ENCODE peak calls at places on chromosomes 11 and 22, in six cellular contexts. V is esophagus squamous epithelium; R is NCI-H146; W is glutamatergic neuron; X is chondrocyte; I is activated CD4-positive, alpha-beta T cell treated with anti-CD3 and anti-CD28 coated beads, Interleukin-2, amount 50 U/mL, for 4 hours. G is an unnamed sample.

GRCh38 chr11:13629752-13630151 is 38.7 kb upstream of the FAR1 start:
- DNase-seq in V (no peak), W (no peak), I (no peak), X (no peak), R (no peak), G (no peak)

GRCh38 chr11:119194811-119195210 is 9.5 kb downstream of the NHERF4 start:
- DNase-seq in R (no peak), W (no peak), I (no peak), V (no peak), X (peak), G (no peak)

GRCh38 chr11:110295086-110295485 is 1.3 kb downstream of the RDX start:
- DNase-seq in I (no peak), W (no peak), R (no peak), X (no peak), V (no peak), G (no peak)

GRCh38 chr11:65588199-65589054 is 7.2 kb downstream of the KCNK7 start:
- DNase-seq in R (peak), V (no peak), X (no peak), W (peak), I (peak), G (no peak)

GRCh38 chr11:134429104-134429503 is 17.1 kb upstream of the B3GAT1 start:
- DNase-seq in I (no peak), W (peak), V (no peak), X (no peak), R (no peak), G (no peak)

GRCh38 chr11:12859872-12860657 is 149.1 kb upstream of the RASSF10 start:
- DNase-seq in R (no peak), V (no peak), I (no peak), X (no peak), W (no peak), G (no peak)

GRCh38 chr11:12441081-12441801 is 63.9 kb downstream of the PARVA start:
- DNase-seq in X (no peak), R (no peak), W (no peak), V (no peak), I (no peak), G (no peak)

GRCh38 chr11:130452941-130453340 is 4.5 kb downstream of the ADAMTS15 start:
- DNase-seq in I (no peak), W (no peak), R (no peak), X (no peak), V (no peak), G (no peak)

GRCh38 chr11:72648737-72649136 is 25.5 kb downstream of the PDE2A start:
- DNase-seq in W (no peak), R (no peak), V (no peak), I (no peak), X (no peak), G (no peak)

GRCh38 chr22:50262460-50262911 is 1.0 kb upstream of the MAPK12 start:
- DNase-seq in I (no peak), V (no peak), X (no peak), W (no peak), R (no peak), G (no peak)

GRCh38 chr11:33040127-33040861 is 922 bp downstream of the TCP11L1 start:
- DNase-seq in R (peak), W (no peak), I (peak), X (no peak), V (no peak), G (no peak)